ENCODE peak calls at places on chromosomes 6 and 20, in nine cellular contexts. S, V, F, L, I, J, E, X and D are unnamed samples.

GRCh38 chr6:4280721-4281120 is 145.3 kb upstream of the ECI2 start:
- DNase-seq in X (no peak), L (no peak), E (peak; percentile 85), S (peak; percentile 93), V (no peak), F (peak; percentile 66), J (no peak), I (no peak), D (peak; percentile 70)

GRCh38 chr6:52143551-52143950 is 42.6 kb upstream of the IL17A start:
- DNase-seq in F (no peak), E (no peak), V (no peak), L (no peak), I (no peak), J (no peak), X (no peak), S (no peak), D (no peak)

GRCh38 chr20:8394308-8394945 is 262.4 kb downstream of the PLCB1 start:
- DNase-seq in F (no peak), X (no peak), L (no peak), V (no peak), S (peak; percentile 74), J (no peak), E (peak; percentile 81), I (no peak), D (peak; percentile 80)

GRCh38 chr6:47353822-47354221 is 44.1 kb upstream of the TNFRSF21 start:
- DNase-seq in S (peak; percentile 51), X (no peak), L (no peak), J (no peak), F (no peak), I (no peak), V (no peak), E (no peak), D (no peak)

GRCh38 chr6:73929421-73929820 is 233.4 kb downstream of the CD109 start:
- DNase-seq in V (no peak), I (no peak), J (no peak), S (peak; percentile 10), L (no peak), F (no peak), X (no peak), E (peak; percentile 16), D (no peak)

GRCh38 chr6:156107514-156108150 is 652.0 kb upstream of the NOX3 start:
- DNase-seq in V (no peak), F (no peak), I (no peak), X (no peak), S (no peak), J (no peak), L (no peak), E (no peak), D (no peak)

GRCh38 chr6:72950114-72950860 is 275.0 kb downstream of the KHDC1L start:
- DNase-seq in S (peak; percentile 78), J (no peak), V (no peak), L (no peak), F (peak; percentile 59), E (peak; percentile 86), I (no peak), X (no peak), D (peak; percentile 86)

GRCh38 chr6:28311139-28311823 is 24.7 kb downstream of the ZSCAN31 start:
- DNase-seq in L (no peak), E (no peak), F (no peak), J (no peak), S (no peak), X (no peak), V (peak; percentile 91), I (no peak), D (no peak)

GRCh38 chr6:10382322-10382721 is 32.6 kb downstream of the TFAP2A start:
- DNase-seq in S (no peak), F (no peak), V (no peak), J (no peak), E (no peak), X (no peak), L (no peak), I (no peak), D (no peak)

GRCh38 chr6:159931112-159931511 is 37.8 kb upstream of the IGF2R start:
- DNase-seq in X (no peak), V (no peak), F (no peak), L (no peak), I (no peak), J (no peak), E (no peak), S (no peak), D (no peak)

GRCh38 chr20:41110930-41111577 is 26.3 kb upstream of the PLCG1 start:
- DNase-seq in S (no peak), I (no peak), F (no peak), J (no peak), V (no peak), L (no peak), E (no peak), X (no peak), D (no peak)
- TF ChIP-seq CTCF in S (no peak), I (no peak), F (no peak), J (no peak), V (no peak), L (no peak), E (no peak), X (no peak), D (no peak)

GRCh38 chr20:4469910-4470309 is 251.8 kb upstream of the PRND start:
- DNase-seq in S (no peak), F (no peak), X (no peak), E (peak; percentile 62), L (no peak), I (no peak), J (no peak), V (no peak), D (no peak)

GRCh38 chr20:4468114-4468513 is 253.6 kb upstream of the PRND start:
- DNase-seq in S (no peak), F (no peak), E (no peak), L (no peak), I (no peak), V (no peak), J (no peak), X (no peak), D (no peak)

GRCh38 chr20:4470375-4470774 is 251.3 kb upstream of the PRND start:
- DNase-seq in E (peak; percentile 96), V (no peak), I (no peak), J (no peak), L (no peak), F (peak; percentile 71), X (no peak), S (no peak), D (peak; percentile 80)

GRCh38 chr20:4471221-4471620 is 250.5 kb upstream of the PRND start:
- DNase-seq in L (no peak), X (no peak), J (no peak), E (peak; percentile 94), V (no peak), I (no peak), F (no peak), S (no peak), D (peak; percentile 16)

DNA sequence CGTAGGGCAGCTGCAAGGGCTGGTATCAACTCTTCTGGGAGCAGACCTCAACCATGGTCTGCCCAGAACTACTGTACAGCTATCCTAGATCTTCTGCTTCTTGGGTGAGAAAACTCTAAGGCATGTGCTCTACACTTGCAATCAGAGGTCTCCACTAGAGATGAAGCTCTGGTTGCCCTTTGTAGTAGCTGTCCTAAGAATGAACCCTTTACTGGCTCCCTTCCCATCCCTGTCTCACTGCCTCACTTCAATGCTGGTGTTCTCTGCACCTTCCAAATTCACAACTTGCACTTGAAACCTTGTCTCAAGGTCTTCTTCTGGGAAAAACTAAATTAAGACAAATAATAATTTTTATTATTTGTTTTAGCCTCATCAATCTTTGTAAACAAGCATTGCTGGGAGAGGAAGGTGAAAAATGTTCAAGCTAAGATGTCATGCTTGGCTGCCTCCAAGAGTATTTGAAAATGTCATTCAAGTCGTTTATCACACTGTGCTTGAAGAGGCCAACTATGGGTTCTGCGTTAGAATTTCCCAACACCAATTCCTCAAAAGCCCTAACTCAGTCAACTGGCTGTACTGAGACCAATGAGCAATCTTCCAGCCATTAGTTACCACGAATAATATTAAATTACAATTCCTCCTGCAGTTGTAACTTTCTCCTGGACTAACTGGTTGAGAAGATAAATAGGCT is 255.7 kb upstream of the PRND start:
- DNase-seq in I (no peak), L (peak; percentile 18), E (peak; percentile 66), X (no peak), S (no peak), F (no peak), J (no peak), V (no peak), D (no peak)
- TF ChIP-seq CTCF in I (no peak), L (no peak), E (no peak), X (no peak), S (no peak), F (no peak), J (no peak), V (no peak), D (no peak)

DNA sequence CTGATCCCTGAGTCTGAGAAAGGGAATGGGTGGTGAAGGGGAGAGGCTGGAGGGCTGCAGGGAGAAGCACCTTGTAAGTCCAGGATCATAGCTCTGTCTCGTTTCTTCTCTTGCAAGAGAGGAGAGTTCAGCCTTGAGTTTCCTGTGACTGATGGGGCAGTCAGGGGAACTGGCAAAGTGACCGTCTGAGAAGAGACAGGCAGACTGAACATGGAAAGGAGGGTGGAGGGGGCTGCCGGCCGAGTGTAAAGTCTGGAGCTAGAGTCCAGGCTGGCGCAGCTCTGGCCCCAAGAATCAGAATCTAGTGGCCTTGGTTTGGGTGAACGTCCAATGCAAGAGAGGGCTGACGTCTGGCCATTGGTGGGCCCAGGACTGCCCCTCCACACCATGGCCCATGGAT is 72.5 kb downstream of the TCP11 start:
- DNase-seq in S (no peak), F (no peak), E (no peak), I (no peak), J (no peak), L (no peak), X (no peak), V (no peak), D (no peak)
- TF ChIP-seq CTCF in S (no peak), F (no peak), E (no peak), I (no peak), J (no peak), L (no peak), X (no peak), V (no peak), D (no peak)

GRCh38 chr6:5995705-5996686 is 10.7 kb downstream of the NRN1 start:
- DNase-seq in J (peak; percentile 73), X (no peak), I (no peak), V (peak; percentile 99), L (no peak), F (no peak), E (peak; percentile 87), S (no peak), D (peak; percentile 85)
- TF ChIP-seq CTCF in J (no peak), X (no peak), I (peak; percentile 7), V (peak; percentile 63), L (no peak), F (peak; percentile 37), E (peak; percentile 57), S (peak; percentile 30), D (peak; percentile 44)

DNA sequence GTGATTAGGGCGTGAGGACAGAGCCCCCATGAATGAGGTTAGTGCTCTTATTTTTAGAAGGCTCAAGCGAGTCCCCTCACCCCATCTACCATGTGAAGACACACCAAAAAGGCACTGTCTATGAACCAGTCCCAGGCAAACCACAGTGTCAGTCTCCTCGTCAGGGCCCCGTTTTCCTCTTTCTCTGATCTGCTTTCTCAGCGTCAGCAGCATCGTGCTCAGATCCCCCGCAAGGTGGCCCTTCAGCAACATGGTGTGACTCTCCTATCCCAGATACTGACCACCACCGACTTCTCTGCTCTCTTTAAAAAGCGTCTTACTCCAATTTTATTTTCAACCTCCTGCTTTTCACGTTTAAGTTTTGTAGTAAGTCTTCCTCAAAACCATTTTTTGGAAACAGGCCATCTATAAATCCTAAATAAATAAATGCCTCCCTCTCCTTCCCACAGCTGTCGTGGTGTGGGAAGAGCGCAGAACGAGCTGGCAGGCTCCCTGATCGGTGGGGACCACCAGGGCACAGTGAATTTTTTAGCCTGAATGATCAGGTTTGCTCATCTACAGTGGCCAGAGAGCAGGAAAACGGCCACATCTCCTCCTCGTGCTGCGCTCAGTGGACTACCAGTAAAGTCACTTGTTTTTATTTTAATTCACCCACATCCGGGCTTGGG is 113.1 kb downstream of the BMP7 start:
- DNase-seq in S (no peak), I (no peak), V (no peak), L (no peak), E (no peak), F (no peak), J (no peak), X (no peak), D (no peak)
- TF ChIP-seq CTCF in S (no peak), I (no peak), V (no peak), L (no peak), E (no peak), F (no peak), J (no peak), X (no peak), D (no peak)